ENCODE peak calls at places on chromosomes 7 and 10, in eight cellular contexts. Q is A549, I is HCT116, L is K562, J is endothelial cell of umbilical vein, V is HepG2, Y is GM12878, P is H1. R is an unnamed sample.

GRCh38 chr7:149872419-149873073 is 1.2 kb upstream of the ATP6V0E2 start:
- DNase-seq in Q (peak; percentile 89), I (no peak), L (peak; percentile 91), J (peak; percentile 80), V (peak; percentile 81), Y (no peak), P (peak; percentile 55), R (peak; percentile 52)

GRCh38 chr7:41732279-41733062 is 29.6 kb upstream of the INHBA start:
- DNase-seq in Q (no peak), I (peak; percentile 1), L (no peak), J (peak; percentile 33), V (no peak), Y (no peak), P (no peak), R (peak; percentile 44)

GRCh38 chr7:41881313-41882130 is 178.6 kb upstream of the INHBA start:
- DNase-seq in Q (no peak), I (no peak), L (no peak), J (no peak), V (no peak), Y (peak; percentile 98), P (no peak), R (peak; percentile 99)

GRCh38 chr7:91945476-91945875 is 4.8 kb downstream of the AKAP9 start:
- DNase-seq in Q (peak; percentile 74), I (no peak), L (no peak), J (no peak), V (peak; percentile 71), Y (no peak), P (no peak), R (peak; percentile 75)

GRCh38 chr7:4144801-4145470 is 537.2 kb upstream of the FOXK1 start:
- DNase-seq in Q (no peak), I (no peak), L (no peak), J (peak; percentile 2), V (no peak), Y (no peak), P (peak; percentile 68), R (peak; percentile 49)

GRCh38 chr7:67371429-67372305 is 375.0 kb downstream of the TYW1 start:
- DNase-seq in Q (peak; percentile 71), I (peak; percentile 47), L (peak; percentile 88), J (peak; percentile 69), V (peak; percentile 70), Y (peak; percentile 21), P (peak; percentile 85), R (peak; percentile 80)

GRCh38 chr7:28484276-28484675 is 72.0 kb downstream of the CREB5 start:
- DNase-seq in Q (no peak), I (no peak), L (no peak), J (no peak), V (no peak), Y (no peak), P (no peak), R (no peak)

GRCh38 chr10:16545126-16545736 is 23.6 kb upstream of the C1QL3 start:
- DNase-seq in Q (peak; percentile 65), I (peak; percentile 6), L (peak; percentile 46), J (peak; percentile 43), V (peak; percentile 13), Y (no peak), P (no peak), R (peak; percentile 19)

GRCh38 chr7:18861514-18861913 is 255.9 kb downstream of the TWIST1 start:
- DNase-seq in Q (no peak), I (no peak), L (no peak), J (no peak), V (no peak), Y (peak; percentile 11), P (no peak), R (no peak)

GRCh38 chr10:1267148-1267547 is 211.0 kb downstream of the WDR37 start:
- DNase-seq in Q (no peak), I (no peak), L (no peak), J (no peak), V (no peak), Y (no peak), P (no peak), R (no peak)

GRCh38 chr10:227014-227413 is 91.8 kb downstream of the ZMYND11 start:
- DNase-seq in Q (no peak), I (no peak), L (no peak), J (no peak), V (no peak), Y (no peak), P (no peak), R (peak; percentile 38)

GRCh38 chr10:78248651-78249464 is 215.2 kb downstream of the RPS24 start:
- DNase-seq in Q (no peak), I (no peak), L (no peak), J (no peak), V (no peak), Y (no peak), P (no peak), R (no peak)

GRCh38 chr10:74178042-74178791 is 27.2 kb downstream of the ADK start:
- DNase-seq in Q (no peak), I (no peak), L (no peak), J (no peak), V (no peak), Y (no peak), P (no peak), R (no peak)

GRCh38 chr10:74174533-74174932 is 23.5 kb downstream of the ADK start:
- DNase-seq in Q (no peak), I (no peak), L (no peak), J (no peak), V (peak; percentile 25), Y (no peak), P (no peak), R (peak; percentile 29)

GRCh38 chr10:74177140-74177677 is 26.2 kb downstream of the ADK start:
- DNase-seq in Q (peak; percentile 27), I (no peak), L (peak; percentile 57), J (no peak), V (peak; percentile 81), Y (no peak), P (no peak), R (peak; percentile 56)

GRCh38 chr10:74175510-74176379 is 24.7 kb downstream of the ADK start:
- DNase-seq in Q (no peak), I (no peak), L (no peak), J (no peak), V (no peak), Y (no peak), P (no peak), R (no peak)

GRCh38 chr10:74176380-74177139 is 25.5 kb downstream of the ADK start:
- DNase-seq in Q (peak; percentile 97), I (peak; percentile 85), L (peak; percentile 95), J (peak; percentile 95), V (peak; percentile 92), Y (peak; percentile 84), P (peak; percentile 94), R (peak; percentile 99)
- TF ChIP-seq POLR2A in Q (peak; percentile 82), I (peak; percentile 77), L (peak; percentile 95), J (peak; percentile 91), V (peak; percentile 89), Y (peak; percentile 96), P (no peak), R (peak; percentile 96)

GRCh38 chr7:128361463-128362441 is at the start of gene PRRT4:
- DNase-seq in Q (peak; percentile 45), I (no peak), L (peak; percentile 77), J (no peak), V (no peak), Y (no peak), P (peak; percentile 73), R (peak; percentile 91)
- TF ChIP-seq MAX in Q (peak; percentile 56), I (no peak), L (no peak), J (no peak), V (no peak), Y (no peak), P (no peak), R (peak; percentile 59)

GRCh38 chr10:45373003-45373782 is 823 bp upstream of the ALOX5 start:
- DNase-seq in Q (no peak), I (no peak), L (peak; percentile 42), J (no peak), V (no peak), Y (no peak), P (peak; percentile 69), R (no peak)
- TF ChIP-seq POLR2A in Q (no peak), I (no peak), L (no peak), J (no peak), V (no peak), Y (peak; percentile 45), P (no peak), R (no peak)

DNA sequence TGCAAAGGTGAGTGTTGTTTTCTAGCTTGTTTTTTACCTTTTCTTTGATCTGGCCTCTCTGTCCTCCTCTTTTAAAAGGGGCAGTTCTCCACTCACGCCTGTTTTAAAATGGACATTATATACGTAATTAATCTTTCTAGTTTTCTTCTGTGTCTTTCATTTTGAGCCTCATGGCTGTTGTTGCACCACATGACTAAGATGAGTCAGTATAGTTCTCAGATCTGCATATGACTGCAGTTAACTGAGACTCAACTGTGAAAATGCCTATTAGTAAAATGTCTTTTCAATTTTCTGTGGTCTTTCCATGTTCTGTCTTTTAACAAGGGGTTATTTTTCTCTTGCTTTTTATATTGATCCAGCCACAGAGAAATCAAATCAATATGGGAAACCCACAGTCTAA is 296.1 kb downstream of the CDK14 start:
- DNase-seq in Q (no peak), I (no peak), L (no peak), J (no peak), V (no peak), Y (peak; percentile 9), P (no peak), R (no peak)
- TF ChIP-seq MAX in Q (no peak), I (no peak), L (no peak), J (no peak), V (no peak), Y (no peak), P (no peak), R (no peak)

GRCh38 chr10:15370212-15370740 is 813 bp downstream of the FAM171A1 start:
- DNase-seq in Q (no peak), I (no peak), L (peak; percentile 27), J (peak; percentile 32), V (no peak), Y (no peak), P (peak; percentile 65), R (no peak)
- TF ChIP-seq POLR2A in Q (no peak), I (no peak), L (no peak), J (no peak), V (no peak), Y (no peak), P (no peak), R (no peak)

GRCh38 chr7:102214477-102215072 is 72.1 kb upstream of the SH2B2 start:
- DNase-seq in Q (no peak), I (no peak), L (no peak), J (no peak), V (no peak), Y (no peak), P (no peak), R (no peak)
- TF ChIP-seq MAX in Q (no peak), I (no peak), L (no peak), J (no peak), V (no peak), Y (no peak), P (no peak), R (no peak)

GRCh38 chr10:124791378-124792348 is at the start of gene EEF1AKMT2:
- DNase-seq in Q (peak; percentile 89), I (peak; percentile 86), L (peak; percentile 89), J (peak; percentile 87), V (peak; percentile 79), Y (peak; percentile 48), P (peak; percentile 91), R (peak; percentile 95)
- TF ChIP-seq POLR2A in Q (peak; percentile 92), I (peak; percentile 94), L (peak; percentile 91), J (peak; percentile 86), V (peak; percentile 87), Y (peak; percentile 99), P (peak; percentile 94), R (peak; percentile 81)

DNA sequence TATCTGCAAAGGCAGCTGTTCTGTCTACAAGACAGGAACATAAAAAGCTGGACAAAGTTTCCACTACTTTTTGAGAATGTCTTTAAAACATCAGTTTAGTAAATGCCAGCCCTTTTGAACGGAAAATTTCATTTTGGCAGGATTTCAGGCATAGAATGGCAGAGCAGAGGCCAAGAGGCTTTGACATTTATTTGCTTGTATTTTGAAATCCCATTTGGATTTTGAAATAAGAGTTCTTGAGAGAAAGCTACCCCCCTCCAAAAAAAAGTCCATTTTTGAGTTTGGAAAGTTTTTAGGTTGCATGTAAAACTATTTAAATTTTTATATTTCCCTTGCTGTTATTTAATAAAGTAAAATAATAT is 3.1 kb upstream of the ETV1 start:
- DNase-seq in Q (no peak), I (no peak), L (no peak), J (no peak), V (no peak), Y (no peak), P (no peak), R (no peak)
- TF ChIP-seq MAX in Q (no peak), I (no peak), L (no peak), J (no peak), V (no peak), Y (no peak), P (no peak), R (no peak)

R was measured in NB4.